ENCODE peak calls at places on chromosomes 12 and 14, in ten cellular contexts. K, S, P, L, W, T, C, G, B and I are unnamed samples.

GRCh38 chr12:8699714-8700113 is 1.9 kb downstream of the RIMKLB start:
- DNase-seq in B (no peak), S (no peak), G (no peak), L (no peak), C (no peak), P (no peak), K (no peak), T (no peak), W (no peak), I (no peak)

GRCh38 chr14:97688626-97689336 is 891.6 kb downstream of the VRK1 start:
- DNase-seq in G (no peak), L (no peak), P (no peak), K (no peak), S (no peak), W (no peak), T (no peak), B (no peak), C (no peak), I (no peak)

GRCh38 chr12:126437934-126438333 is 1372.7 kb downstream of the AACS start:
- DNase-seq in K (no peak), L (no peak), G (no peak), S (no peak), P (no peak), B (no peak), T (no peak), C (no peak), W (no peak), I (no peak)

GRCh38 chr12:55845349-55845748 is 2.6 kb upstream of the MMP19 start:
- DNase-seq in K (no peak), G (no peak), B (no peak), T (no peak), L (no peak), P (no peak), S (no peak), W (no peak), C (no peak), I (no peak)

GRCh38 chr14:78157855-78158436 is 12.2 kb upstream of the NRXN3 start:
- DNase-seq in B (no peak), P (no peak), K (peak; percentile 85), L (peak; percentile 29), T (no peak), W (no peak), C (peak; percentile 45), G (peak; percentile 24), S (peak; percentile 28), I (no peak)

GRCh38 chr12:80277732-80278131 is 166.3 kb upstream of the PTPRQ start:
- DNase-seq in P (no peak), W (no peak), T (no peak), S (no peak), B (no peak), G (peak; percentile 80), C (peak; percentile 50), L (no peak), K (no peak), I (no peak)

GRCh38 chr12:128829870-128830504 is 6.2 kb upstream of the SLC15A4 start:
- DNase-seq in W (no peak), P (no peak), B (no peak), K (no peak), S (peak; percentile 25), L (no peak), T (no peak), G (peak; percentile 66), C (no peak), I (peak; percentile 57)

GRCh38 chr12:68011882-68012207 is 22.6 kb downstream of the IFNG-AS1 start:
- DNase-seq in C (no peak), P (no peak), K (no peak), T (no peak), B (no peak), G (no peak), L (no peak), S (no peak), W (no peak), I (no peak)

GRCh38 chr14:73739899-73740685 is 25.9 kb upstream of the PNMA1 start:
- DNase-seq in L (no peak), G (no peak), T (peak; percentile 59), S (no peak), B (no peak), C (no peak), K (no peak), W (no peak), P (no peak), I (no peak)

GRCh38 chr14:73740921-73741326 is 26.7 kb upstream of the PNMA1 start:
- DNase-seq in S (peak; percentile 92), P (peak; percentile 82), T (peak; percentile 91), G (peak; percentile 91), K (no peak), B (peak; percentile 88), L (no peak), C (no peak), W (no peak), I (peak; percentile 88)

GRCh38 chr14:73742520-73743238 is 28.5 kb upstream of the PNMA1 start:
- DNase-seq in T (no peak), W (no peak), L (no peak), C (no peak), G (no peak), B (no peak), P (no peak), K (no peak), S (no peak), I (no peak)

GRCh38 chr14:73741876-73742519 is 27.8 kb upstream of the PNMA1 start:
- DNase-seq in P (no peak), W (no peak), B (no peak), L (no peak), S (no peak), C (peak; percentile 79), T (peak; percentile 51), K (no peak), G (no peak), I (peak; percentile 49)

DNA sequence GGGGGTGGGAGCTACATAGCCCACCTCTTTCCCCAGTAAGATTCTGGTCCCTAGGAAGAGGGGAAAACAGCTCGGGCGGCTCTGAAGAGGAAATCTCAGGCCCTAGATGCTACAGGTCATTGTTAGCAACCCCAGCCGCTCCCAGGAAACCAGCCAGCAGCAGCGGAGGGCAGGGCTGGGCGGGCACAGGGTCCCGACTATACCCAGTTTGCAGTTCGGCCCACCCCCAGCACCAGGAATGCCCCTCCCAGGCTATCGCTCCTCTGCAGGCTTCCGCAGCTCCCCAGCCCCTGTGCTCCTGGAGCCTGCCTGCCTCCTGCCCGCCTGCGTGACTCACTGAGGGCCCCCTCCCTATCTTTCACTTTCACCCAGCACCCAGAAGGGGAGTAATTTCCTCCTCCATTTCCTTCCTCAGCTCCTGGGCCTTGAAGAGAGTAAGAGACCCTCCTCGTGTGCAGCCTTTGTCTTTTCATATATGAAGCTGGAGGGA is 27.2 kb upstream of the PNMA1 start:
- DNase-seq in L (peak; percentile 68), G (peak; percentile 80), K (no peak), B (peak; percentile 74), T (peak; percentile 74), W (peak; percentile 61), C (peak; percentile 88), S (peak; percentile 79), P (peak; percentile 80), I (peak; percentile 89)
- H3K4me1 ChIP-seq in L (peaks cover 56% of the 10 kb centered on the region), G (peaks cover 68% of the 10 kb centered on the region), K (peaks cover 41% of the 10 kb centered on the region), B (peaks cover 73% of the 10 kb centered on the region), T (peaks cover 64% of the 10 kb centered on the region), W (peaks cover 82% of the 10 kb centered on the region), C (peaks cover 55% of the 10 kb centered on the region), S (peaks cover 83% of the 10 kb centered on the region), P (peaks cover 57% of the 10 kb centered on the region), I (peaks cover 56% of the 10 kb centered on the region)

GRCh38 chr14:34875031-34875922 is at the start of gene BAZ1A:
- DNase-seq in S (peak; percentile 64), G (peak; percentile 93), W (peak; percentile 4), L (peak; percentile 87), B (peak; percentile 57), T (peak; percentile 78), P (peak; percentile 90), K (peak; percentile 75), C (peak; percentile 96), I (peak; percentile 50)
- TF ChIP-seq CTCF in S (no peak), G (no peak), W (no peak), L (no peak), B (no peak), T (no peak), P (peak; percentile 23), K (peak; percentile 2), C (no peak), I (no peak)

GRCh38 chr12:95205016-95205415 is 12.3 kb downstream of the FGD6 start:
- DNase-seq in C (no peak), G (no peak), K (no peak), T (no peak), L (no peak), B (no peak), P (no peak), W (no peak), S (no peak), I (no peak)

GRCh38 chr12:95204141-95204866 is 13.0 kb downstream of the FGD6 start:
- DNase-seq in C (no peak), S (peak; percentile 30), K (peak; percentile 39), P (peak; percentile 81), W (no peak), G (peak; percentile 97), T (no peak), L (peak; percentile 93), B (peak; percentile 38), I (peak; percentile 77)

GRCh38 chr12:95207407-95207806 is 9.9 kb downstream of the FGD6 start:
- DNase-seq in W (no peak), G (no peak), K (no peak), T (no peak), L (no peak), S (no peak), C (no peak), B (no peak), P (no peak), I (no peak)

GRCh38 chr12:95206916-95207315 is 10.4 kb downstream of the FGD6 start:
- DNase-seq in W (no peak), G (no peak), T (no peak), C (no peak), S (no peak), B (no peak), P (no peak), K (no peak), L (no peak), I (no peak)

DNA sequence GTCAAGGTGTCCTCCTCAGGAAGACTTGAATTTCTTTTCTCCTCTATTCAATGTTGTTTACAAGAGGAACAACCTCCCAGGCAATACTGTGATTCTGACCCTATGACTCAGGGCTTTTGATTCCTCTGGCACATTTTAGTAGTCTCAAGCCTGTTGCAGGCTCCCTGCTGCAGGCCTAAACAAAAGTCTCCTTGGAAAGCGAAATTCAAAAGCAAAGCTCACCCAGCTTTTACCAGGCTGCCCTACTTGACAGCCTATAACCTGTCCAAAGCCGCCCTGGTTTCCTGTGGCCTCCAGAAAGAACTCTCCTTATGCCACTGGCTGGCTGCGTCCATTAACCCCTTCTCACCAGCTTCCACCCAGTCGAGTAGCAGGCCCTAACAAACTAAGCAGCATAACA is 11.6 kb downstream of the FGD6 start:
- DNase-seq in S (no peak), T (no peak), C (no peak), P (peak; percentile 87), L (peak; percentile 86), K (peak; percentile 32), B (no peak), G (peak; percentile 80), W (no peak), I (no peak)
- H3K4me1 ChIP-seq in S (peaks cover 50% of the 10 kb centered on the region), T (no peaks in the 10 kb centered on the region), C (peaks cover 47% of the 10 kb centered on the region), P (peaks cover 22% of the 10 kb centered on the region), L (peaks cover 42% of the 10 kb centered on the region), K (peaks cover 51% of the 10 kb centered on the region), B (peaks cover 14% of the 10 kb centered on the region), G (peaks cover 57% of the 10 kb centered on the region), W (no peaks in the 10 kb centered on the region), I (no peaks in the 10 kb centered on the region)

GRCh38 chr12:131136539-131136872 is 182.8 kb downstream of the ADGRD1 start:
- DNase-seq in T (no peak), C (no peak), P (no peak), B (no peak), S (no peak), W (no peak), G (no peak), L (no peak), K (no peak), I (no peak)

GRCh38 chr12:131135786-131136538 is 182.3 kb downstream of the ADGRD1 start:
- DNase-seq in P (no peak), L (no peak), W (no peak), G (no peak), K (no peak), T (no peak), S (no peak), B (no peak), C (no peak), I (no peak)

GRCh38 chr12:131137836-131138637 is 184.3 kb downstream of the ADGRD1 start:
- DNase-seq in B (no peak), C (no peak), P (no peak), L (no peak), G (peak; percentile 65), T (no peak), S (no peak), K (no peak), W (no peak), I (no peak)

GRCh38 chr12:131138638-131139362 is 185.1 kb downstream of the ADGRD1 start:
- DNase-seq in C (no peak), L (no peak), G (no peak), K (no peak), S (no peak), T (no peak), B (no peak), P (no peak), W (no peak), I (no peak)

GRCh38 chr12:131137009-131137835 is 183.5 kb downstream of the ADGRD1 start:
- DNase-seq in C (no peak), G (no peak), L (no peak), B (no peak), T (no peak), W (no peak), S (no peak), K (no peak), P (no peak), I (no peak)
- TF ChIP-seq CTCF in C (no peak), G (no peak), L (no peak), B (no peak), T (no peak), W (no peak), S (no peak), K (no peak), P (no peak), I (no peak)